ENCODE peak calls at places on chromosomes 3 and 15, in six cellular contexts. P is MM.1S, Q is GM23248, H is GM23338, U is PC-3, F is HCT116. D is an unnamed sample. For H3K4me1, the result is how much of the 10 kb centered on the place peaks cover.

GRCh38 chr3:73029321-73029796 is 32.1 kb upstream of the EBLN2 start:
- DNase-seq in P (no peak), U (peak), Q (peak), F (no peak), H (no peak), D (no peak)

GRCh38 chr3:119352863-119353527 is 58.8 kb downstream of the ARHGAP31 start:
- DNase-seq in P (no peak), Q (peak), U (peak), F (peak), H (peak), D (peak)

GRCh38 chr3:109432833-109433232 is 95.5 kb upstream of the DPPA4 start:
- DNase-seq in F (no peak), Q (no peak), P (no peak), H (peak), U (no peak), D (no peak)

GRCh38 chr3:167120828-167121227 is 259.3 kb downstream of the ZBBX start:
- DNase-seq in Q (no peak), U (no peak), H (no peak), F (no peak), P (peak), D (no peak)

GRCh38 chr3:111666041-111666735 is 71.0 kb upstream of the ZBED2 start:
- DNase-seq in P (no peak), F (no peak), H (no peak), U (peak), Q (peak), D (no peak)

GRCh38 chr15:57667171-57667924 is 39.2 kb upstream of the POLR2M start:
- DNase-seq in Q (peak), P (no peak), H (peak), F (no peak), U (peak), D (no peak)

GRCh38 chr3:5194801-5195509 is 7.4 kb downstream of the EDEM1 start:
- DNase-seq in U (peak), P (peak), Q (peak), F (peak), H (no peak), D (peak)

GRCh38 chr3:31247850-31248618 is 284.7 kb upstream of the STT3B start:
- DNase-seq in F (peak), Q (peak), H (no peak), P (no peak), U (peak), D (no peak)

GRCh38 chr15:74396445-74397238 is 29.2 kb upstream of the CYP11A1 start:
- DNase-seq in P (no peak), H (no peak), Q (peak), U (peak), F (peak), D (no peak)

GRCh38 chr15:67080118-67080899 is 14.9 kb downstream of the SMAD3 start:
- DNase-seq in U (no peak), Q (peak), H (no peak), F (no peak), P (peak), D (no peak)

GRCh38 chr3:4533489-4534443 is 40.6 kb downstream of the ITPR1 start:
- DNase-seq in U (peak), P (no peak), Q (no peak), H (peak), F (no peak), D (no peak)

GRCh38 chr3:45499529-45499928 is 95.0 kb upstream of the LIMD1 start:
- DNase-seq in F (peak), Q (peak), P (peak), U (peak), H (peak), D (peak)

GRCh38 chr15:67674983-67675382 is 132.5 kb downstream of the MAP2K5 start:
- DNase-seq in H (no peak), U (no peak), Q (no peak), P (no peak), F (no peak), D (no peak)

GRCh38 chr3:142366434-142366833 is 81.4 kb downstream of the XRN1 start:
- DNase-seq in H (peak), Q (no peak), U (peak), P (no peak), F (peak), D (peak)

GRCh38 chr15:32873292-32874114 is 155.7 kb downstream of the GREM1 start:
- DNase-seq in F (no peak), U (peak), Q (peak), H (no peak), P (no peak), D (no peak)

GRCh38 chr15:72319985-72320671 is at the start of gene CELF6:
- DNase-seq in H (peak), U (peak), Q (peak), F (no peak), P (peak), D (no peak)

GRCh38 chr15:67109141-67110034 is 44.0 kb downstream of the SMAD3 start:
- DNase-seq in U (no peak), Q (peak), F (no peak), P (no peak), H (peak), D (peak)

GRCh38 chr3:16759227-16759903 is 125.4 kb upstream of the PLCL2 start:
- DNase-seq in P (no peak), F (no peak), Q (peak), U (peak), H (no peak), D (no peak)

GRCh38 chr3:177211503-177212277 is 14.4 kb upstream of the TBL1XR1 start:
- DNase-seq in U (peak), Q (no peak), H (no peak), P (no peak), F (no peak), D (no peak)

GRCh38 chr3:133330043-133330442 is 69.8 kb upstream of the BFSP2 start:
- DNase-seq in H (peak), U (no peak), F (no peak), P (no peak), Q (no peak), D (no peak)

GRCh38 chr3:189233225-189233858 is 61.6 kb downstream of the TPRG1 start:
- DNase-seq in F (peak), Q (peak), U (peak), P (peak), H (peak), D (peak)

GRCh38 chr3:72800869-72801268 is 47.4 kb downstream of the SHQ1 start:
- DNase-seq in Q (no peak), F (no peak), H (no peak), U (no peak), P (no peak), D (no peak)

GRCh38 chr3:194856296-194856695 is 170.6 kb downstream of the FAM43A start:
- DNase-seq in P (no peak), H (no peak), Q (no peak), U (no peak), F (no peak), D (no peak)

GRCh38 chr3:123818324-123818920 is 65.7 kb downstream of the MYLK start:
- DNase-seq in P (no peak), H (no peak), Q (no peak), U (no peak), F (no peak), D (no peak)
- TF ChIP-seq EZH2phosphoT487 in P (no peak), H (no peak), Q (no peak), U (no peak), F (no peak), D (no peak)

DNA sequence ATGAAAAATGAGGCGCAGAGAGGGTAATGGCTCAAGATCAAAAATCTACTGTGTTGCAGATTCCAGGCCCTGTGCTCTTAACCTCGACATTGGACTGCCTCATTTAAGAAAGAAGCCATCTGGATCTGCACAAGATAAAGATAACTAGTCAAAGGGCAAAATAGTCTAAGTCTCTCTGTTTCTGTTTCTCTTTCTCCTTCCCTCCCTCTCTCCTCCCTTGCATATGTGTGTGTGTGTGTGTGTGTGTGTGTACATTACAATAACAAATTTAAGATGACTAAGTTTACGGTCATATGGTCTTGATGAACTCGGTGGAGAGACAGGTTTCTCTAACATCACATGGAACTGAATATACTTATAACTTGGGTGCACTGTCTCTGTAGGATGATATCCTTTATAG is 69.2 kb downstream of the MEIS2 start:
- DNase-seq in U (peak), Q (peak), P (peak), F (no peak), H (no peak), D (no peak)
- H3K27ac ChIP-seq in U (no peak), Q (no peak), P (no peak), F (no peak), H (no peak), D (no peak)

DNA sequence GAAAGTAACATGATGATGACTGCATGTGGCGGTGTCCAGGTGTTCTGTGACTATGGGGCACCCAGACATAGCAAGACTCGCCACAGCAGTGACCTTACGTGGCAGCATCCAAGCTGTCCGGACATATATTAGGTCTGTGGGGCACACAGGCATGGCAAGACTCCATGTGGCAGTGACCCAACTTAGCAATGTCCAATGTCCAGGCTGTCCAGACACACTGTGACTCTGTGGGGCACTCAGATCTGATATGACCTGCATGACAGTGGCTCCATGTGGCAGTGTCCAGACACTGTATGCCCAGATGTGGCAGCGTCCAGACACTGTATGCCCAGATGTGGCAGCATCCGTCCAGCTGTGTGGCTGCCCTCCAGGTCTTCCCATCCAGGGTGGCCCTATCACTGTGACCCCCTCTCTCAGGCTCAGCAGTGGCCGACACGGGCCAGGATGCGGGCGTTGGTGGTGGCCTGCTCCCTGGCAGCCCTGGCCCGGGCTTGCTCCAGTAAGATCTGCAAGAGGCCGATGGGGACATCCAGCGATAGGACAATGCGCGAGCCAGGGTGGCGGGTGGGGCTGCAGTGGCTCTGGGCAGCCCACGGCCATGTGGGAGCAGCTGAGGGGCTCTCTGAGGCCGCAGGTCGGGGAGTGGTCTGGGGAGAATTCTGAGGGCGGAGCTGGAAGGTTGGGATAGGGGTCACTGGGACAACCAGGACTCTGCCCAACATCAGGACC is 1.1 kb downstream of the UCN2 start:
- DNase-seq in Q (no peak), U (no peak), F (no peak), H (no peak), P (no peak), D (no peak)
- H3K4me1 ChIP-seq in Q (half or more), U (under half), F (half or more), H (under half), P (under half), D (under half)

GRCh38 chr15:62601779-62602540 is 436.9 kb upstream of the C2CD4B start:
- DNase-seq in Q (peak), H (no peak), P (no peak), F (no peak), U (peak), D (no peak)
- TF ChIP-seq EZH2phosphoT487 in Q (no peak), H (no peak), P (no peak), F (no peak), U (no peak), D (no peak)

GRCh38 chr15:60352525-60352924 is 45.3 kb downstream of the ANXA2 start:
- DNase-seq in Q (peak), U (no peak), H (no peak), P (no peak), F (no peak), D (no peak)
- H3K27ac ChIP-seq in Q (peak), U (no peak), H (no peak), P (no peak), F (no peak), D (no peak)

GRCh38 chr3:184381261-184382224 is 1.7 kb downstream of the CHRD start:
- DNase-seq in U (no peak), P (no peak), Q (peak), F (no peak), H (peak), D (no peak)

GRCh38 chr3:184380627-184381260 is 890 bp downstream of the CHRD start:
- DNase-seq in Q (peak), F (no peak), P (no peak), U (no peak), H (no peak), D (no peak)

GRCh38 chr3:184379375-184380209 is at the start of gene CHRD:
- DNase-seq in F (no peak), H (no peak), P (no peak), U (no peak), Q (no peak), D (no peak)

GRCh38 chr3:184378650-184379374 is 805 bp upstream of the THPO start:
- DNase-seq in H (no peak), P (no peak), F (no peak), U (no peak), Q (no peak), D (no peak)

DNA sequence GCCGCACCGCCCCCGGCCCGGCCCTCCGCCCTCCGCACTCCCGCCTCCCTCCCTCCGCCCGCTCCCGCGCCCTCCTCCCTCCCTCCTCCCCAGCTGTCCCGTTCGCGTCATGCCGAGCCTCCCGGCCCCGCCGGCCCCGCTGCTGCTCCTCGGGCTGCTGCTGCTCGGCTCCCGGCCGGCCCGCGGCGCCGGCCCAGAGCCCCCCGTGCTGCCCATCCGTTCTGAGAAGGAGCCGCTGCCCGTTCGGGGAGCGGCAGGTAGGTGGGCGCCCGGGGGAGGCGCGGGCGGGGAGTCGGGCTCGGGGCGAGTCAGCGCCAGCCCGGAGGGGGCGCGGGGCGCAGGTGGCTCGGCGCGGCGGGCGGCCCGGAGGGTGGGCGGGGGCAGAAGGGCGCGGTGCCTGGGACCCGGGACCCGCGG is 364 bp downstream of the CHRD start:
- DNase-seq in H (peak), P (peak), U (peak), Q (peak), F (no peak), D (no peak)
- H3K4me1 ChIP-seq in H (under half), P (under half), U (under half), Q (under half), F (under half), D (under half)

GRCh38 chr15:64521726-64522164 is 61.4 kb downstream of the ZNF609 start:
- DNase-seq in P (no peak), Q (peak), F (peak), U (peak), H (peak), D (no peak)
- TF ChIP-seq EZH2phosphoT487 in P (no peak), Q (no peak), F (no peak), U (no peak), H (no peak), D (no peak)